ENCODE peak calls at places on chromosome 11, in six cellular contexts. One of them, this sample, is unnamed.
A peak's percentile ranks its signal among the peaks of the same experiment; 100 is the strongest.

GRCh38 chr11:134711563-134711962 is 299.5 kb upstream of the B3GAT1 start:
- DNase-seq in SK-N-SH: no peak
- DNase-seq in HCT116: no peak
- DNase-seq in HepG2: no peak
- DNase-seq in GM23338: no peak
- DNase-seq in K562: no peak
- DNase-seq in this sample: no peak

GRCh38 chr11:5291207-5291838 is 10.4 kb downstream of the OR51B4 start:
- DNase-seq in GM23338: peak; percentile 71
- DNase-seq in HepG2: peak; percentile 7
- DNase-seq in SK-N-SH: peak; percentile 9
- DNase-seq in K562: peak; percentile 71
- DNase-seq in HCT116: peak; percentile 35
- DNase-seq in this sample: peak; percentile 38

GRCh38 chr11:123107945-123108344 is 46.0 kb upstream of the HSPA8 start:
- DNase-seq in SK-N-SH: no peak
- DNase-seq in HepG2: no peak
- DNase-seq in GM23338: no peak
- DNase-seq in K562: no peak
- DNase-seq in HCT116: no peak
- DNase-seq in this sample: no peak

GRCh38 chr11:61019037-61019817 is 47.7 kb downstream of the CD6 start:
- DNase-seq in HCT116: no peak
- DNase-seq in SK-N-SH: no peak
- DNase-seq in HepG2: no peak
- DNase-seq in K562: no peak
- DNase-seq in GM23338: no peak
- DNase-seq in this sample: no peak

GRCh38 chr11:1926156-1927031 is 6.9 kb downstream of the TNNT3 start:
- DNase-seq in HCT116: no peak
- DNase-seq in SK-N-SH: peak; percentile 38
- DNase-seq in GM23338: no peak
- DNase-seq in HepG2: no peak
- DNase-seq in K562: no peak
- DNase-seq in this sample: no peak

GRCh38 chr11:133841279-133842043 is 3.9 kb downstream of the SPATA19 start:
- DNase-seq in SK-N-SH: no peak
- DNase-seq in GM23338: no peak
- DNase-seq in K562: no peak
- DNase-seq in HepG2: no peak
- DNase-seq in HCT116: no peak
- DNase-seq in this sample: no peak

GRCh38 chr11:65112551-65113360 is 1.1 kb downstream of the TM7SF2 start:
- DNase-seq in HepG2: peak; percentile 41
- DNase-seq in SK-N-SH: peak; percentile 85
- DNase-seq in GM23338: peak; percentile 78
- DNase-seq in K562: peak; percentile 82
- DNase-seq in HCT116: no peak
- DNase-seq in this sample: peak; percentile 22

GRCh38 chr11:64074239-64074638 is 38.5 kb downstream of the FLRT1 start:
- DNase-seq in SK-N-SH: no peak
- DNase-seq in HepG2: no peak
- DNase-seq in HCT116: no peak
- DNase-seq in K562: peak; percentile 79
- DNase-seq in GM23338: no peak
- DNase-seq in this sample: no peak

GRCh38 chr11:129386795-129387390 is 11.2 kb downstream of the BARX2 start:
- DNase-seq in K562: no peak
- DNase-seq in HCT116: no peak
- DNase-seq in GM23338: no peak
- DNase-seq in HepG2: no peak
- DNase-seq in SK-N-SH: no peak
- DNase-seq in this sample: no peak

GRCh38 chr11:134559617-134559992 is 147.6 kb upstream of the B3GAT1 start:
- DNase-seq in HCT116: no peak
- DNase-seq in HepG2: no peak
- DNase-seq in K562: no peak
- DNase-seq in SK-N-SH: peak; percentile 59
- DNase-seq in GM23338: no peak
- DNase-seq in this sample: no peak

GRCh38 chr11:27004103-27004502 is 10.2 kb downstream of the FIBIN start:
- DNase-seq in SK-N-SH: no peak
- DNase-seq in K562: no peak
- DNase-seq in HCT116: no peak
- DNase-seq in HepG2: no peak
- DNase-seq in GM23338: no peak
- DNase-seq in this sample: no peak

GRCh38 chr11:12174145-12175143 is 64.1 kb downstream of the MICAL2 start:
- DNase-seq in K562: no peak
- DNase-seq in GM23338: no peak
- DNase-seq in HCT116: no peak
- DNase-seq in HepG2: no peak
- DNase-seq in SK-N-SH: no peak
- DNase-seq in this sample: no peak

GRCh38 chr11:2792376-2793250 is 92.8 kb upstream of the KCNQ1OT1 start:
- DNase-seq in SK-N-SH: no peak
- DNase-seq in HCT116: no peak
- DNase-seq in GM23338: peak; percentile 47
- DNase-seq in K562: no peak
- DNase-seq in HepG2: no peak
- DNase-seq in this sample: no peak

GRCh38 chr11:95081412-95081811 is 8.2 kb upstream of the ENDOD1 start:
- DNase-seq in HCT116: no peak
- DNase-seq in SK-N-SH: no peak
- DNase-seq in K562: no peak
- DNase-seq in HepG2: no peak
- DNase-seq in GM23338: peak; percentile 24
- DNase-seq in this sample: no peak

GRCh38 chr11:44434191-44434590 is 124.3 kb upstream of the ALX4 start:
- DNase-seq in K562: no peak
- DNase-seq in HepG2: no peak
- DNase-seq in GM23338: no peak
- DNase-seq in HCT116: no peak
- DNase-seq in SK-N-SH: no peak
- DNase-seq in this sample: no peak

GRCh38 chr11:62392944-62393628 is 25.7 kb upstream of the SCGB1A1 start:
- DNase-seq in HCT116: peak; percentile 43
- DNase-seq in GM23338: no peak
- DNase-seq in SK-N-SH: no peak
- DNase-seq in HepG2: peak; percentile 55
- DNase-seq in K562: peak; percentile 70
- DNase-seq in this sample: no peak

GRCh38 chr11:75365711-75366181 is 14.3 kb upstream of the ARRB1 start:
- DNase-seq in SK-N-SH: no peak
- DNase-seq in GM23338: no peak
- DNase-seq in HCT116: no peak
- DNase-seq in K562: no peak
- DNase-seq in HepG2: no peak
- DNase-seq in this sample: no peak

GRCh38 chr11:87215236-87215635 is 177.5 kb downstream of the TMEM135 start:
- DNase-seq in GM23338: no peak
- DNase-seq in HepG2: no peak
- DNase-seq in K562: no peak
- DNase-seq in HCT116: no peak
- DNase-seq in SK-N-SH: no peak
- DNase-seq in this sample: no peak

GRCh38 chr11:61513143-61513740 is 4.7 kb downstream of the LRRC10B start:
- DNase-seq in HCT116: no peak
- DNase-seq in HepG2: no peak
- DNase-seq in GM23338: no peak
- DNase-seq in SK-N-SH: no peak
- DNase-seq in K562: no peak
- DNase-seq in this sample: no peak

GRCh38 chr11:59551651-59552521 is 40.5 kb downstream of the OR4D9 start:
- DNase-seq in GM23338: peak; percentile 81
- DNase-seq in SK-N-SH: peak; percentile 21
- DNase-seq in HepG2: peak; percentile 42
- DNase-seq in HCT116: peak; percentile 55
- DNase-seq in K562: peak; percentile 47
- DNase-seq in this sample: no peak

GRCh38 chr11:120674537-120674936 is 163.0 kb downstream of the GRIK4 start:
- DNase-seq in HCT116: no peak
- DNase-seq in K562: no peak
- DNase-seq in SK-N-SH: no peak
- DNase-seq in GM23338: no peak
- DNase-seq in HepG2: peak; percentile 94
- DNase-seq in this sample: no peak

GRCh38 chr11:117420598-117420997 is 92.9 kb downstream of the CEP164 start:
- DNase-seq in K562: no peak
- DNase-seq in GM23338: no peak
- DNase-seq in HCT116: no peak
- DNase-seq in HepG2: no peak
- DNase-seq in SK-N-SH: no peak
- DNase-seq in this sample: no peak

GRCh38 chr11:116173506-116173905 is 599.3 kb downstream of the BUD13 start:
- DNase-seq in GM23338: no peak
- DNase-seq in K562: no peak
- DNase-seq in HepG2: no peak
- DNase-seq in SK-N-SH: no peak
- DNase-seq in HCT116: no peak
- DNase-seq in this sample: no peak
- TF ChIP-seq REST in GM23338: no peak
- TF ChIP-seq REST in K562: no peak
- TF ChIP-seq REST in HepG2: no peak
- TF ChIP-seq REST in SK-N-SH: no peak
- TF ChIP-seq REST in HCT116: no peak
- TF ChIP-seq REST in this sample: no peak

DNA sequence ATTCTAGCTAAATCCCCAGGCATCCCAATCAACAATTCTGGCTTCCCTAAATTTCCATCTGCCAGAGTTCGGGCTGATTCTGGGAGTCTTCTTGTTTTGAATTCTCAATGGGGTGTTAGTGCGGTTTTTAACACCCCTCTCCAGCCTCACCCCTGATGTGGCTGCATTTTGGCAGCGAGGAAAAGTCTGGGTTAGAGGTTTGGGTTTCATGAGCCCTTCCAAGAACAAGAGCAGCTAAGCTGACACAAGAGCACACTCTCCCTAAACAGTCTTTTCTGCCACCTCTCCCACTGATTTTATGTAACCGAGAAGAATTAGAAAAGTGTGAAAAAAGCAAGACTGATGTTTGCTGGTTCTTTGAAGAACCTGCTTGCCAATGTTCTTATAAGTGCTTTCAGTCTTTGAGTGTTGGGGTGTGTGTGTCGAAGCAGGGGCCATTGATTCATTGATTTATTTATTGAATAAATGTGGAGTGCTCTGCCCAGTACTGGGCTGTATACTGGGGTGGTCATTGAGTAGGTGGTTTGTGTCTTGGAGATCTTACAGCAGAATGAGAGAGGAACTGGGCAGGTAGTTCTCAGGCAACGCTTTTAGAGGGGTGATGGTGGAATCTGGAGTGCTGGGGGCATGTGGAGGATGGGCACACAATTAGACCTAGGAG is 101.5 kb downstream of the TRAF6 start:
- DNase-seq in GM23338: no peak
- DNase-seq in HepG2: no peak
- DNase-seq in HCT116: no peak
- DNase-seq in K562: no peak
- DNase-seq in SK-N-SH: no peak
- DNase-seq in this sample: no peak
- H3K36me3 ChIP-seq in GM23338: no peaks in the 10 kb centered on the region
- H3K36me3 ChIP-seq in HepG2: no peaks in the 10 kb centered on the region
- H3K36me3 ChIP-seq in HCT116: no peaks in the 10 kb centered on the region
- H3K36me3 ChIP-seq in K562: no peaks in the 10 kb centered on the region
- H3K36me3 ChIP-seq in SK-N-SH: no peaks in the 10 kb centered on the region
- H3K36me3 ChIP-seq in this sample: no peaks in the 10 kb centered on the region

GRCh38 chr11:57542582-57542981 is 5.2 kb downstream of the SMTNL1 start:
- DNase-seq in HepG2: no peak
- DNase-seq in GM23338: no peak
- DNase-seq in K562: no peak
- DNase-seq in SK-N-SH: no peak
- DNase-seq in HCT116: no peak
- DNase-seq in this sample: no peak

GRCh38 chr11:57539342-57539741 is 1.9 kb downstream of the SMTNL1 start:
- DNase-seq in GM23338: no peak
- DNase-seq in K562: no peak
- DNase-seq in SK-N-SH: no peak
- DNase-seq in HepG2: no peak
- DNase-seq in HCT116: no peak
- DNase-seq in this sample: no peak

GRCh38 chr11:57541099-57541670 is 3.8 kb downstream of the SMTNL1 start:
- DNase-seq in GM23338: no peak
- DNase-seq in HCT116: no peak
- DNase-seq in HepG2: no peak
- DNase-seq in SK-N-SH: no peak
- DNase-seq in K562: no peak
- DNase-seq in this sample: no peak

GRCh38 chr11:57536947-57537654 is at the start of gene SMTNL1:
- DNase-seq in HCT116: no peak
- DNase-seq in K562: no peak
- DNase-seq in HepG2: no peak
- DNase-seq in GM23338: peak; percentile 54
- DNase-seq in SK-N-SH: no peak
- DNase-seq in this sample: no peak
- TF ChIP-seq REST in HCT116: no peak
- TF ChIP-seq REST in K562: no peak
- TF ChIP-seq REST in HepG2: no peak
- TF ChIP-seq REST in GM23338: no peak
- TF ChIP-seq REST in SK-N-SH: no peak
- TF ChIP-seq REST in this sample: no peak

DNA sequence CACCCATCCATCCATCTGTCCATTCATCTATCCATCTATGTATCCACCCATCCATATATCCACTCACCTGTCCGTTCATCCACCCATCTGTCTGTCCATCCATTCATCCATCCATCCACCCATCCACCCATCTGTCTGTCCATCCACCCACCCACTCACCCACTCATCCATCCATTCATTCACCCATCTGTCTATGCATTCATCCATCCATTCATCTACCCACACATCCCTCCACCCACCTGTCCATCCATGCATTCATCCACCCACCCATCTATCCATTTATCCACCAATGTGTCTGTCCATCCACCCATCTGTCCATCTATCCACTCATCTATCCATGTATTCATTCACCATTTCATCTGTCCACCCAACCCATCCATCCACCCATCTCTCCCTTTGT is 33.3 kb downstream of the NADSYN1 start:
- DNase-seq in HepG2: no peak
- DNase-seq in K562: no peak
- DNase-seq in HCT116: no peak
- DNase-seq in GM23338: no peak
- DNase-seq in SK-N-SH: no peak
- DNase-seq in this sample: no peak
- H3K36me3 ChIP-seq in HepG2: peaks cover 14% of the 10 kb centered on the region
- H3K36me3 ChIP-seq in K562: peaks cover 55% of the 10 kb centered on the region
- H3K36me3 ChIP-seq in HCT116: peaks cover 10% of the 10 kb centered on the region
- H3K36me3 ChIP-seq in GM23338: peaks cover 10% of the 10 kb centered on the region
- H3K36me3 ChIP-seq in SK-N-SH: peaks cover 17% of the 10 kb centered on the region
- H3K36me3 ChIP-seq in this sample: peaks cover 5% of the 10 kb centered on the region

GRCh38 chr11:103013426-103013825 is 57.9 kb upstream of the MMP13 start:
- DNase-seq in GM23338: no peak
- DNase-seq in HCT116: no peak
- DNase-seq in K562: no peak
- DNase-seq in SK-N-SH: no peak
- DNase-seq in HepG2: no peak
- DNase-seq in this sample: no peak

GRCh38 chr11:103016031-103016430 is 60.5 kb upstream of the MMP13 start:
- DNase-seq in GM23338: no peak
- DNase-seq in SK-N-SH: no peak
- DNase-seq in K562: no peak
- DNase-seq in HepG2: no peak
- DNase-seq in HCT116: no peak
- DNase-seq in this sample: no peak
- TF ChIP-seq REST in GM23338: no peak
- TF ChIP-seq REST in SK-N-SH: no peak
- TF ChIP-seq REST in K562: no peak
- TF ChIP-seq REST in HepG2: no peak
- TF ChIP-seq REST in HCT116: no peak
- TF ChIP-seq REST in this sample: no peak

This sample was measured in Panc1.